ENCODE peak calls at places on chromosomes 6 and 20, in eight cellular contexts. E is esophagus squamous epithelium, Z is astrocyte, R is tibial nerve, O is mammary epithelial cell, L is breast epithelium, M is cardiac muscle cell, J is HCT116. K is an unnamed sample.

GRCh38 chr6:7414811-7415210 is 25.2 kb downstream of the RIOK1 start:
- DNase-seq in O (no peak), Z (peak), R (no peak), J (no peak), M (peak), E (no peak), L (no peak), K (no peak)

GRCh38 chr20:45833030-45833882 is at the start of gene SNX21:
- DNase-seq in R (peak), J (no peak), M (peak), E (no peak), L (peak), Z (peak), O (peak), K (peak)

GRCh38 chr20:47727170-47727880 is 58.0 kb downstream of the SULF2 start:
- DNase-seq in O (no peak), M (no peak), E (peak), Z (no peak), L (no peak), R (no peak), J (no peak), K (no peak)

GRCh38 chr20:25985597-25985996 is 288.9 kb upstream of the ZNF337 start:
- DNase-seq in J (no peak), M (no peak), E (no peak), L (no peak), R (no peak), O (no peak), Z (no peak), K (no peak)

GRCh38 chr6:15299430-15300131 is 53.7 kb downstream of the JARID2 start:
- DNase-seq in J (no peak), Z (peak), L (no peak), R (no peak), E (no peak), O (no peak), M (peak), K (no peak)

GRCh38 chr6:107827541-107827940 is 3.4 kb upstream of the SCML4 start:
- DNase-seq in M (no peak), O (no peak), Z (no peak), L (no peak), E (no peak), J (no peak), R (no peak), K (no peak)

GRCh38 chr20:36847009-36847709 is 28.8 kb upstream of the TLDC2 start:
- DNase-seq in E (no peak), J (no peak), Z (peak), R (peak), O (peak), M (peak), L (peak), K (no peak)

GRCh38 chr20:39132511-39132910 is 170.4 kb downstream of the DHX35 start:
- DNase-seq in R (no peak), E (no peak), Z (no peak), L (no peak), J (no peak), O (no peak), M (no peak), K (no peak)

GRCh38 chr6:88983532-88983931 is 20.1 kb upstream of the RNGTT start:
- DNase-seq in L (no peak), O (peak), M (peak), E (no peak), R (no peak), J (peak), Z (peak), K (no peak)

GRCh38 chr6:50791900-50792508 is 26.7 kb upstream of the TFAP2B start:
- DNase-seq in Z (no peak), E (no peak), M (peak), J (no peak), R (no peak), L (no peak), O (peak), K (no peak)

GRCh38 chr6:39021041-39021440 is 27.5 kb upstream of the GLP1R start:
- DNase-seq in L (no peak), R (no peak), Z (no peak), M (no peak), O (no peak), E (no peak), J (no peak), K (no peak)

GRCh38 chr20:54995553-54995952 is 520.2 kb downstream of the DOK5 start:
- DNase-seq in M (no peak), Z (peak), R (no peak), O (no peak), J (no peak), E (no peak), L (no peak), K (no peak)

GRCh38 chr20:11271920-11272594 is 598.3 kb upstream of the JAG1 start:
- DNase-seq in J (no peak), L (no peak), O (no peak), E (no peak), Z (no peak), M (no peak), R (no peak), K (no peak)

GRCh38 chr6:41531591-41532582 is 14.3 kb upstream of the FOXP4 start:
- DNase-seq in M (peak), J (no peak), L (no peak), Z (peak), E (no peak), O (no peak), R (no peak), K (no peak)

GRCh38 chr6:41562633-41562975 is 16.4 kb downstream of the FOXP4 start:
- DNase-seq in M (no peak), Z (no peak), E (no peak), R (no peak), O (no peak), L (no peak), J (no peak), K (no peak)

GRCh38 chr6:71509142-71509541 is 220.5 kb downstream of the OGFRL1 start:
- DNase-seq in L (no peak), Z (no peak), E (no peak), M (no peak), J (no peak), O (no peak), R (no peak), K (no peak)

GRCh38 chr20:555933-556332 is 12.3 kb upstream of the CSNK2A1 start:
- DNase-seq in J (no peak), M (peak), R (no peak), L (no peak), O (no peak), Z (peak), E (no peak), K (no peak)

GRCh38 chr20:34311118-34312023 is 8.2 kb upstream of the AHCY start:
- DNase-seq in J (no peak), Z (no peak), R (no peak), L (no peak), O (no peak), E (no peak), M (peak), K (no peak)

GRCh38 chr6:35764238-35764896 is 12.0 kb upstream of the CLPSL2 start:
- DNase-seq in O (peak), E (no peak), M (no peak), Z (no peak), J (peak), R (no peak), L (no peak), K (no peak)

GRCh38 chr6:22906091-22906549 is 336.8 kb downstream of the HDGFL1 start:
- DNase-seq in Z (peak), E (no peak), J (no peak), O (peak), L (no peak), M (peak), R (no peak), K (no peak)
- TF ChIP-seq CTCF in Z (peak), E (peak), J (no peak), O (peak), L (peak), M (peak), R (peak), K (no peak)

DNA sequence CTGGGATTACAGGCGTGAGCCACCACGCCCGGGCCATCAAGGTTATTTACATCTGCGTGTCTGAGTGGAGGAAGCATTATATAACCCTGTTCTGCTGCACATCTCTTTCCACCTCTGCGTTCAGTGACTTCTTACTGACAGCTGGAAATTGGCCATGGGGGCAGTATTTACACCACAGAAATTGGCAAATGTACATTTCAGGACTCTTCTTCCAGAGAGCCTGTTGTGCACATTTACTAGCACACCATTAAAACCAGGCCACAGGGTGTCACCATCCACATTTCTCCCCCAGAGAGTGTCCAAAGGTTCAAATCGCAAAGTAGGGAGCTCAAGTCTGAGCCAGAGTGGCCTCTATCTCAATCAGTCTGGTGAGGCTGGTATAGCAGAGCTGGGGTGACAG is 62.9 kb upstream of the SNX9 start:
- DNase-seq in M (no peak), R (no peak), L (no peak), O (no peak), Z (no peak), E (no peak), J (no peak), K (no peak)
- H3K27ac ChIP-seq in M (no peak), R (no peak), L (peak), O (peak), Z (peak), E (peak), J (peak), K (peak)

DNA sequence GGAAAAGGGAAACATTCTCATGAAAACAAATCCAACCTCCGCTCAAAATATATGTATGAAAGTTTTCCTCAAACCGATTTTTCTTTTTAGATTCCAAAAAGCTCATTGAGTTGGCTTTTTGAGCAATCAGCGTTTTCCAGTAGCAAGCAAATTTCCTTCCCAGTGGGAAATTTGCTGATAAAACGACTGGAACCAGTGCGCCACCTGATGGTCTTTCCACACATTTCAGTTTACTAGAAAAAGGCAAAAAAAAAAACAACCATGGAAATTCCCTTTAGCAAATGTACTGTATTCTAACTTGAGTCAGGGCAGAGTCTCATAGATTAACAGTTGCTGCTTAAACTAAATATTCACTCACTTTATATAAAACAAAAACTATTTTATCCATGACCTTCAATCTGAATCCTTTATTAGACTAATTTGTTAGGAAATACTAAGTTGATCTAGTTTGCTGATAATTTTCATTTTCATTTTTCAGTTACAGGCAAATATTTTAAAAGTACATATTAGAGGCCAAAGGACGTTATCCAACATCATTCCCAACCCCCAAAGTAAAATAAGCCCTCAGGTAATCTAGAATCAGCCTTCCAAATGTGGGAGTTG is 271.5 kb downstream of the FOXA2 start:
- DNase-seq in R (no peak), Z (no peak), J (peak), O (peak), E (no peak), M (peak), L (no peak), K (no peak)
- TF ChIP-seq CTCF in R (peak), Z (peak), J (peak), O (peak), E (peak), M (peak), L (no peak), K (peak)

GRCh38 chr6:6003334-6004146 is 3.2 kb downstream of the NRN1 start:
- DNase-seq in M (no peak), Z (no peak), R (no peak), O (peak), J (no peak), E (no peak), L (no peak), K (peak)
- H3K27ac ChIP-seq in M (no peak), Z (no peak), R (peak), O (no peak), J (no peak), E (peak), L (no peak), K (no peak)

GRCh38 chr6:17011985-17012384 is 89.9 kb upstream of the STMND1 start:
- DNase-seq in L (no peak), Z (no peak), O (no peak), R (no peak), E (no peak), J (no peak), M (no peak), K (no peak)

GRCh38 chr6:17013701-17014100 is 88.1 kb upstream of the STMND1 start:
- DNase-seq in L (no peak), Z (peak), E (no peak), O (peak), J (no peak), R (no peak), M (peak), K (no peak)

GRCh38 chr6:17015551-17016381 is 86.1 kb upstream of the STMND1 start:
- DNase-seq in L (no peak), Z (no peak), M (peak), O (no peak), R (no peak), J (no peak), E (no peak), K (no peak)

GRCh38 chr6:17015144-17015543 is 86.7 kb upstream of the STMND1 start:
- DNase-seq in R (no peak), L (no peak), E (no peak), O (peak), M (peak), Z (peak), J (no peak), K (no peak)

DNA sequence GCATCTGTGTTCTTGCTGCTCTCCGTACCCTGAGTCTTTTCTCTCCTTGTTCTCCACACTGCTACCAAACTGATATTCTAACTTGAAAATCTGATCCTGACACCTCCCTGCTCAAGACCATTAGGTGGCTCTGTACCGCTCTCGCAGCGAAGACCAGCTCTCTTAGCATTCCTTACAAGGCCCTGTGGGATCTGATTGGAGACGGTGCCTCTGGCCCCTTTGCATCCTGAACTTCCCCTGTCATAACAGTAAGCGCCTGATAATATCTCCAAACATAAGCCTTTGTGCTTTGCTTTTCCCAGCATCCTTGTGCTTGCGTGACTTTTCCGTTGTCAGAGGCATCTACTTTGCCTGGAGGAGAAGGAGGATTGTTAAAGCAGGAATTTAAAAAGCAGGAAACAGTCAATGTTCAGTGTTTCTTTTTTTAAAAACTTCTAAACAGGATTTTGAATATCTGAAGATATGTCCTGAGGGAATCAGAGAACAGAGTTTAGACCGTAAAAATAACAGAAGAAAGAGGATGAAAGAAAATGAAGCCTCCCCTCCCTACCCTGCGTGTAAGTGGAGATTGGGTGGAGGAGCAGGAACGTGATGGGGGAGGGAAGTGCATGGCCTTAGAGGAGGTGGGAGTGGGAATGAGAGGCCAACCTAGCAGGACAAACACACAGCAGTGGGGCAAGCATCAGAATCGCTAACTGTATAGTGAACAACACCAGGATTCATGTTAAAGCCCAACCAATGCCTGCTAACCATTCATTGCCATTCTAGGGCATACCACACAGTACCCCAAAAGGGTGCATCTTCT is 89.2 kb upstream of the STMND1 start:
- DNase-seq in M (peak), E (no peak), J (no peak), R (no peak), O (peak), Z (peak), L (peak), K (no peak)
- TF ChIP-seq CTCF in M (peak), E (no peak), J (no peak), R (no peak), O (peak), Z (peak), L (no peak), K (no peak)

GRCh38 chr20:22429175-22430153 is 154.9 kb downstream of the FOXA2 start:
- DNase-seq in E (no peak), L (no peak), O (no peak), Z (no peak), J (no peak), R (no peak), M (no peak), K (no peak)
- H3K27ac ChIP-seq in E (no peak), L (no peak), O (no peak), Z (no peak), J (no peak), R (no peak), M (no peak), K (no peak)

DNA sequence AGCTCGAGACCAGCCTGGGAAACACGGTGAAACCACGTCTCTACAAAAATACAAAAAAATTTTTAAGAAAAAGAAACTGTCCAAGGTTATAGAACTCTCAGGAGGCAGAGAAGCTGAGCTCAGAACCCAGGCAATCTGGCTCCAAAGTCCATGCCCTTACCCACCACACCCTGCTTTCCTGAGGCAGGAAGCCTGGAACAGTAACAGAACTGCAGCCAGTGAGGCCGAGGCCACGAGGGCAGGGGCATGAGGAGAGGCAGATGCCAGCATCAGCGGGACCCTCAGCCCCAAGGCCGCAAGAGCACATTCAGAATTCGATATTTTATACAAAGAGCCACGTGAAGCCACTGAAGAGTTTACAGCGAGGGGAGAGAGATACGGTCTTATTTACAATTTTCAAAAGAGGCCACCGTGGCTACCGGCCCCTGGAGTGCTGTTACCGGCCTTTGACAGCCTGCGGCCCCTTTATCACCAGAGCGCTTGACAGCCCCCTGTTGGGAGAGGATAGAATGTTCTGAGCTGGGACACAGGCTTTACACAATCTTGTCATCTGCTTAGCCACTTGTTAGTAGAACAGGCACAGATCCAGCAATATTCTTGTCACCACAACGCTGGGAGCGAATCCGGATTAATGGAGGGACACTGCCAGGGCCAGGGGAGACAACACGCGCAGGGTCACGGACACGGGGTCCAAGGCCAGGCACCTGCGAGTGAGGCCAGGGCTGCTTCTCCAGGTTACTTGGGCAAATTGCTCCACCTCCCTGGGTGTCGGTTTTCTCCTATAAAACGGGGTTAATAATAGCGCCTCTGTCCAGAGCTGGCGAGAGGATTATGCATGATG is 5.6 kb downstream of the SPATA2 start:
- DNase-seq in Z (no peak), J (no peak), O (no peak), L (no peak), E (no peak), M (no peak), R (no peak), K (no peak)
- TF ChIP-seq CTCF in Z (peak), J (no peak), O (no peak), L (no peak), E (no peak), M (peak), R (no peak), K (no peak)

GRCh38 chr6:73704798-73705197 is 8.8 kb downstream of the CD109 start:
- DNase-seq in J (no peak), L (no peak), R (no peak), O (no peak), M (no peak), E (no peak), Z (no peak), K (no peak)
- H3K27ac ChIP-seq in J (peak), L (peak), R (no peak), O (peak), M (no peak), E (peak), Z (peak), K (peak)

GRCh38 chr6:29967379-29968010 is 25.2 kb downstream of the HLA-A start:
- DNase-seq in M (peak), J (peak), R (no peak), Z (peak), L (no peak), O (peak), E (no peak), K (no peak)

GRCh38 chr6:29964553-29964903 is 22.2 kb downstream of the HLA-A start:
- DNase-seq in L (no peak), R (no peak), E (no peak), J (no peak), O (no peak), Z (no peak), M (no peak), K (no peak)

GRCh38 chr6:29965873-29966601 is 23.7 kb downstream of the HLA-A start:
- DNase-seq in Z (peak), O (peak), R (peak), M (peak), J (peak), L (peak), E (no peak), K (peak)

GRCh38 chr6:29968130-29968529 is 25.8 kb downstream of the HLA-A start:
- DNase-seq in O (peak), L (peak), R (no peak), Z (peak), J (peak), M (peak), E (no peak), K (no peak)

DNA sequence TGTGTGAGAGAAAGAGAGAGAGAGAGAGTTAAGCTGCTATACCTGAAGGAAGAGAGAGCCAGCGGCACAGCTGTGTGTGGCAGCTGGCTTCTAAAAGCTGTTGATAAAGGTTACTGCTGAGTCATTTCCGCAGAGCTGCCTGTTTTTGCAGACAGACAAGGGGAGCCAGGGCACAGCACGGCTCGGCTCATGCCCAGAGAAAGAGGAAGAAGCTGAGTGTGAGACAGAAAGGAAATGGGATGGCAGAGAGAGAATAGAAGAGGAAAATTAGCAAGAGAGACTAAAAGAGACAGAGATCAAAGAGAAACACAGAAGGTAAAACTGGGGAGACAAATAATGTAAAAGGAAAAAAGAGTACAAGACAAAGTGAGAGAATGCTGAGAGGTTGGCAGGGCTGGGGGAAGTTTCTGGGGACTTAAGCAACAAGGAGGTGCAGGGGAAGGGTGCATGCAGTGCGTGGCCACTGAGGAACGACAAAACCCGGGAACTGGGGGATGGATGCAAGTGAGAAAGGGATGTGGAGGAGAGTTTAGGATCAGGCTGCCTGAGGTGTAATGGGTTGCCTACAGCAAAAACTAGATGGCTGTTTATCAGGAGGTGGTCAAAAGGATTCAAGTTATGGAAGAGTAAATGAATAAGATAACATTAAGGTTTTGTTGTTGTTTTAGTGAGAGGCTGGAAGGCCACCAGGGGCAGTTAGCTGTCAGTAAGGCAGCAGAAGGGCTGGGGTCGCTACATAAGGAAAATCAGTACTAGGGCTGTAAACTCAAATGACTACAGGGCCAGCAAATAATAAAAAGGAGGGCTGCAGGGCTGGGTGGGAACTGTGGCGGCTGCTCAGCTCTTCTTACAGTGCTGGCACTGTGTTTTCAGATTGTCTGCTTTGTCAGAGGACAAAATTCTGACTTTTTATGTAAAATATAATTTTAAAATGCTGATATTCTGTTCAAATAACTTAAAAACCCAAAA is 22.9 kb downstream of the HLA-A start:
- DNase-seq in O (peak), R (peak), J (peak), E (peak), M (peak), L (peak), Z (peak), K (peak)
- TF ChIP-seq CTCF in O (no peak), R (no peak), J (no peak), E (no peak), M (no peak), L (no peak), Z (no peak), K (no peak)

K was measured in vagina.